ENCODE peak calls at places on chromosomes 3 and 15, in ten cellular contexts. Y is pancreas; G is GM06990; U is GM23248; R is transverse colon; Z is SK-N-SH; S is heart right ventricle; V is endothelial cell of umbilical vein; J is lower lobe of right lung; B is CD4-positive, CD25-positive, alpha-beta regulatory T cell. K is an unnamed sample.

GRCh38 chr15:45715528-45715927 is 80.7 kb downstream of the SQOR start:
- DNase-seq in Y (no peak), G (no peak), U (peak; percentile 45), R (no peak), Z (no peak), S (no peak), V (peak; percentile 25), J (no peak), B (no peak), K (no peak)

GRCh38 chr3:189270248-189270832 is 98.6 kb downstream of the TPRG1 start:
- DNase-seq in Y (peak; percentile 47), G (no peak), U (peak; percentile 96), R (peak; percentile 78), Z (no peak), S (peak; percentile 7), V (peak; percentile 28), J (peak; percentile 61), B (peak; percentile 8), K (peak; percentile 95)

GRCh38 chr3:46705751-46706572 is 4.8 kb downstream of the TMIE start:
- DNase-seq in Y (peak; percentile 13), G (no peak), U (peak; percentile 77), R (peak; percentile 14), Z (no peak), S (no peak), V (peak; percentile 39), J (peak; percentile 41), B (no peak), K (no peak)

GRCh38 chr3:142586803-142587406 is 8.4 kb upstream of the ATR start:
- DNase-seq in Y (peak; percentile 44), G (no peak), U (peak; percentile 92), R (peak; percentile 24), Z (peak; percentile 64), S (peak; percentile 40), V (peak; percentile 79), J (no peak), B (peak; percentile 49), K (peak; percentile 42)

GRCh38 chr3:194266658-194267005 is 84.5 kb downstream of the CPN2 start:
- DNase-seq in Y (no peak), G (no peak), U (no peak), R (no peak), Z (no peak), S (peak; percentile 7), V (peak; percentile 28), J (no peak), B (no peak), K (no peak)

GRCh38 chr15:83114305-83114704 is 6.9 kb downstream of the TM6SF1 start:
- DNase-seq in Y (no peak), G (no peak), U (no peak), R (no peak), Z (no peak), S (no peak), V (no peak), J (no peak), B (no peak), K (no peak)

GRCh38 chr15:32694222-32694983 is 23.4 kb upstream of the GREM1 start:
- DNase-seq in Y (no peak), G (no peak), U (no peak), R (no peak), Z (no peak), S (no peak), V (no peak), J (no peak), B (no peak), K (no peak)

GRCh38 chr15:85073556-85074194 is 92.0 kb downstream of the PDE8A start:
- DNase-seq in Y (no peak), G (no peak), U (peak; percentile 70), R (no peak), Z (no peak), S (no peak), V (no peak), J (no peak), B (no peak), K (no peak)

GRCh38 chr15:30001592-30001991 is 81.2 kb upstream of the GOLGA8J start:
- DNase-seq in Y (no peak), G (no peak), U (no peak), R (no peak), Z (no peak), S (peak; percentile 7), V (no peak), J (no peak), B (no peak), K (no peak)

GRCh38 chr3:172256101-172256687 is 192.1 kb downstream of the GHSR start:
- DNase-seq in Y (peak; percentile 34), G (no peak), U (peak; percentile 80), R (no peak), Z (no peak), S (peak; percentile 31), V (no peak), J (no peak), B (no peak), K (no peak)

GRCh38 chr3:78645628-78646310 is 1122.0 kb downstream of the ROBO1 start:
- DNase-seq in Y (no peak), G (no peak), U (peak; percentile 81), R (no peak), Z (peak; percentile 36), S (peak; percentile 18), V (peak; percentile 84), J (no peak), B (no peak), K (no peak)

GRCh38 chr3:14203521-14204079 is 25.0 kb downstream of the LSM3 start:
- DNase-seq in Y (peak; percentile 53), G (no peak), U (peak; percentile 83), R (peak; percentile 76), Z (peak; percentile 70), S (peak; percentile 72), V (peak; percentile 72), J (peak; percentile 50), B (peak; percentile 40), K (peak; percentile 36)

GRCh38 chr3:33577588-33577987 is 137.4 kb upstream of the UBP1 start:
- DNase-seq in Y (no peak), G (no peak), U (no peak), R (no peak), Z (no peak), S (no peak), V (no peak), J (no peak), B (no peak), K (no peak)

GRCh38 chr3:4492240-4493007 is 724 bp upstream of the ITPR1 start:
- DNase-seq in Y (peak; percentile 51), G (no peak), U (peak; percentile 84), R (peak; percentile 62), Z (peak; percentile 58), S (peak; percentile 28), V (peak; percentile 65), J (peak; percentile 74), B (no peak), K (peak; percentile 52)

GRCh38 chr15:72492733-72493132 is 18.6 kb downstream of the ARIH1 start:
- DNase-seq in Y (no peak), G (no peak), U (peak; percentile 42), R (no peak), Z (no peak), S (no peak), V (no peak), J (no peak), B (no peak), K (no peak)

GRCh38 chr15:38042707-38043445 is 108.4 kb downstream of the TMCO5A start:
- DNase-seq in Y (no peak), G (no peak), U (no peak), R (no peak), Z (no peak), S (peak; percentile 12), V (peak; percentile 38), J (no peak), B (no peak), K (no peak)

GRCh38 chr3:98823791-98824190 is 60.7 kb downstream of the ST3GAL6 start:
- DNase-seq in Y (no peak), G (no peak), U (peak; percentile 66), R (no peak), Z (no peak), S (no peak), V (no peak), J (no peak), B (no peak), K (no peak)

DNA sequence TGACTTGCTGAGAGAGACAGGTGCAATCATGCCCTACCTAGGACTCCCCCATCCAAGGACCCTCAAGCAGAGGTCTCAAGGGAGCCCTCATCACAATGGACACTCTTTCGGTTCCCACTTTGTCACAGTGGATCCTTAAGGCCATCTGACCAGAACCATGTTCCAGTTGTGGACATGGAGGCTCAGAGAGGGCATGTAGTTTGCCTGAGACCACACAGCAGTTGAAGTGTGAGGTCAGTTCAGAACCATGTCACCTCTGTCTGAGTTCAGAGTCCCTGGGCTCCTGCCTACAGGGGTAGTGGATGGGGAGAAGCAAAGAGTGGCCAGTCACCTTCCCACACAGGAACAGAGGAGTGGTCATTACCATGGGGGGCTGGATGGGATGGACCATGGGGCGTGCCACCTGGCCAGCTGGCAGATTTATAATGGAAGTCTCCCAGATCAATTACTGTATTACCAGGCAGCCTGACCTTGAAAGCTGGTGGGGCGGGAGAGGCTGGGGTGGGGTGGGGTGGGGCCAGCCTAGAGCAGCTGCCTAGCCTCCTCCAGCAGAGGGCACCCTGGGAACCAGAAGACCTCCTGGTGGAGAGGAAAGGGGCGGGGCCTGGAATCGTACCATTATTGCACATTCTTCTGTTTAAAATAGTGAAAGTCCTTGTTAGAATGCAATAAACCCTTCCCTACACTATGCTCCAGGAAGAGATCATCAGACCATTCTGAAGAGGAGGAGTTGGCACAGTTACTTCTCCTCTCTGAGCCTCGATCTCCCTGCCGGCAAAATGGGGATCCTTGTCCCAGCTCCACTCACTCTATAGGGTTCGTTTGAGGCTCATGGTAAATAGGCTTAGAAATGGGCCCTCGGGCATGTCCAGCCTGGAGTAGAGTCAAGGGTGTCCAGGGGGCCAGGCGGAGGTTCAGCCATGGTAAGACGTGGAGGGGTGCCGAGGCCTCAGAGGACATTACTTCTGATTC is 26.9 kb upstream of the LINGO1 start:
- DNase-seq in Y (peak; percentile 69), G (no peak), U (peak; percentile 75), R (peak; percentile 82), Z (peak; percentile 91), S (peak; percentile 35), V (peak; percentile 22), J (peak; percentile 59), B (no peak), K (peak; percentile 75)
- H3K27me3 ChIP-seq in Y (no peaks in the 10 kb centered on the region), G (peaks cover 3% of the 10 kb centered on the region), U (peaks cover 46% of the 10 kb centered on the region), R (peaks cover 4% of the 10 kb centered on the region), Z (peaks cover 20% of the 10 kb centered on the region), S (peaks cover 20% of the 10 kb centered on the region), V (peaks cover 2% of the 10 kb centered on the region), J (peaks cover 22% of the 10 kb centered on the region), B (no peaks in the 10 kb centered on the region), K (no peaks in the 10 kb centered on the region)

GRCh38 chr3:39149059-39149455 is 4.3 kb downstream of the CSRNP1 start:
- DNase-seq in Y (no peak), G (no peak), U (peak; percentile 36), R (no peak), Z (no peak), S (no peak), V (no peak), J (no peak), B (no peak), K (no peak)
- H3K4me3 ChIP-seq in Y (no peak overlapping the region), G (no peak overlapping the region), U (peak overlapping the region; percentile 18), R (no peak overlapping the region), Z (no peak overlapping the region), S (no peak overlapping the region), V (no peak overlapping the region), J (peak overlapping the region; percentile 86), B (peak overlapping the region; percentile 91), K (no peak overlapping the region)

GRCh38 chr3:53671192-53672021 is 174.8 kb downstream of the CHDH start:
- DNase-seq in Y (no peak), G (no peak), U (no peak), R (no peak), Z (peak; percentile 56), S (no peak), V (no peak), J (no peak), B (no peak), K (no peak)
- H3K36me3 ChIP-seq in Y (no peaks in the 10 kb centered on the region), G (no peaks in the 10 kb centered on the region), U (no peaks in the 10 kb centered on the region), R (no peaks in the 10 kb centered on the region), Z (no peaks in the 10 kb centered on the region), S (no peaks in the 10 kb centered on the region), V (no peaks in the 10 kb centered on the region), J (peaks cover 3% of the 10 kb centered on the region), B (no peaks in the 10 kb centered on the region), K (no peaks in the 10 kb centered on the region)

GRCh38 chr15:69634860-69635259 is 182.2 kb downstream of the RPLP1 start:
- DNase-seq in Y (no peak), G (no peak), U (no peak), R (no peak), Z (no peak), S (no peak), V (no peak), J (no peak), B (no peak), K (no peak)
- H3K27me3 ChIP-seq in Y (no peaks in the 10 kb centered on the region), G (peaks cover 3% of the 10 kb centered on the region), U (peaks cover 56% of the 10 kb centered on the region), R (peaks cover 7% of the 10 kb centered on the region), Z (peaks cover 19% of the 10 kb centered on the region), S (peaks cover 21% of the 10 kb centered on the region), V (no peaks in the 10 kb centered on the region), J (no peaks in the 10 kb centered on the region), B (no peaks in the 10 kb centered on the region), K (peaks cover 25% of the 10 kb centered on the region)

K was measured in MG63.